ENCODE peak calls at places on chromosomes 13 and 19, in six cellular contexts. T is body of pancreas, H is retinal pigment epithelial cell, M is A549, X is adipocyte, E is Karpas-422. A is an unnamed sample.
A peak's percentile ranks its signal among the peaks of the same experiment; 100 is the strongest.

GRCh38 chr19:7869910-7870511 is 4.2 kb downstream of the PRR36 start:
- DNase-seq in X (no peak), T (peak; percentile 63), E (peak; percentile 86), M (no peak), H (no peak), A (peak; percentile 54)

GRCh38 chr13:40536443-40537113 is 129.9 kb downstream of the FOXO1 start:
- DNase-seq in M (no peak), H (no peak), T (peak; percentile 88), X (no peak), E (peak; percentile 86), A (peak; percentile 74)

GRCh38 chr19:52542984-52543664 is 15.7 kb downstream of the ZNF808 start:
- DNase-seq in M (no peak), T (no peak), H (no peak), E (no peak), X (no peak), A (no peak)

GRCh38 chr19:47210689-47211316 is 20.2 kb downstream of the BBC3 start:
- DNase-seq in T (peak; percentile 85), H (no peak), X (peak; percentile 95), E (peak; percentile 92), M (peak; percentile 77), A (peak; percentile 81)

GRCh38 chr13:113933901-113934300 is 40.0 kb downstream of the C13orf46 start:
- DNase-seq in X (no peak), H (no peak), M (no peak), E (no peak), T (no peak), A (peak; percentile 1)

GRCh38 chr13:39091586-39091985 is 53.3 kb downstream of the NHLRC3 start:
- DNase-seq in E (peak; percentile 29), T (no peak), M (no peak), X (no peak), H (no peak), A (no peak)

GRCh38 chr19:53977429-53977990 is 13.9 kb upstream of the CACNG6 start:
- DNase-seq in E (peak; percentile 90), X (peak; percentile 95), T (peak; percentile 76), M (peak; percentile 90), H (no peak), A (peak; percentile 56)

GRCh38 chr13:90500569-90500968 is 846.9 kb upstream of the MIR17HG start:
- DNase-seq in H (no peak), E (no peak), X (no peak), M (no peak), T (no peak), A (no peak)

GRCh38 chr19:5850743-5851293 is 431 bp downstream of the FUT3 start:
- DNase-seq in M (no peak), T (peak; percentile 61), E (no peak), X (peak; percentile 69), H (peak; percentile 23), A (peak; percentile 86)

GRCh38 chr13:57633141-57633949 is 1.8 kb downstream of the PCDH17 start:
- DNase-seq in E (no peak), H (no peak), T (peak; percentile 66), M (no peak), X (no peak), A (peak; percentile 20)

GRCh38 chr13:19860884-19861655 is 2.4 kb downstream of the ZMYM5 start:
- DNase-seq in H (peak; percentile 90), M (no peak), T (no peak), X (peak; percentile 82), E (no peak), A (no peak)

GRCh38 chr13:104809483-104809882 is 1726.0 kb downstream of the EFNB2 start:
- DNase-seq in X (peak; percentile 84), T (no peak), M (no peak), E (no peak), H (no peak), A (no peak)

GRCh38 chr19:33376423-33376822 is 2.9 kb downstream of the CEBPG start:
- DNase-seq in E (no peak), X (peak; percentile 83), H (no peak), M (peak; percentile 81), T (peak; percentile 65), A (peak; percentile 63)

GRCh38 chr19:49212302-49212701 is 54.7 kb downstream of the TRPM4 start:
- DNase-seq in T (no peak), M (no peak), E (peak; percentile 73), H (no peak), X (peak; percentile 17), A (no peak)

GRCh38 chr19:43625918-43626579 is 6.6 kb upstream of the ZNF428 start:
- DNase-seq in H (no peak), M (peak; percentile 42), X (no peak), T (no peak), E (peak; percentile 51), A (no peak)

GRCh38 chr13:97474581-97474980 is 40.6 kb downstream of the RAP2A start:
- DNase-seq in H (no peak), M (no peak), X (no peak), T (no peak), E (no peak), A (no peak)

GRCh38 chr13:41457589-41458186 is 338 bp downstream of the RGCC start:
- DNase-seq in X (peak; percentile 25), E (peak; percentile 53), T (no peak), M (no peak), H (no peak), A (no peak)

GRCh38 chr13:114019367-114019766 is 45.5 kb upstream of the C13orf46 start:
- DNase-seq in H (no peak), E (peak; percentile 58), T (no peak), X (peak; percentile 19), M (peak; percentile 25), A (no peak)

GRCh38 chr13:23934481-23934880 is 37.2 kb upstream of the C1QTNF9B start:
- DNase-seq in H (no peak), M (no peak), T (no peak), X (peak; percentile 63), E (no peak), A (no peak)

GRCh38 chr19:11528551-11529341 is at the start of gene ECSIT:
- DNase-seq in X (peak; percentile 99), E (peak; percentile 98), M (peak; percentile 91), H (peak; percentile 96), T (peak; percentile 99), A (peak; percentile 99)

GRCh38 chr19:17616961-17617806 is 61.7 kb downstream of the COLGALT1 start:
- DNase-seq in X (no peak), M (peak; percentile 36), H (no peak), E (peak; percentile 64), T (no peak), A (no peak)

GRCh38 chr19:50639121-50640112 is at the start of gene SYT3:
- DNase-seq in T (peak; percentile 34), E (no peak), M (peak; percentile 95), X (peak; percentile 78), H (no peak), A (peak; percentile 47)

GRCh38 chr19:49983645-49984229 is 22.8 kb upstream of the SIGLEC11 start:
- DNase-seq in E (peak; percentile 95), X (peak; percentile 66), T (peak; percentile 84), M (peak; percentile 70), H (no peak), A (peak; percentile 66)

GRCh38 chr13:43132228-43132627 is 108.8 kb downstream of the DNAJC15 start:
- DNase-seq in X (peak; percentile 14), E (peak; percentile 86), T (no peak), H (no peak), M (peak; percentile 19), A (peak; percentile 25)

GRCh38 chr19:1975081-1975480 is 34.1 kb downstream of the CSNK1G2 start:
- DNase-seq in M (no peak), H (no peak), E (no peak), X (no peak), T (no peak), A (no peak)

GRCh38 chr19:1265611-1266115 is 3.5 kb upstream of the CIRBP start:
- DNase-seq in E (no peak), T (no peak), H (no peak), M (peak; percentile 31), X (peak; percentile 88), A (peak; percentile 55)

GRCh38 chr19:13953021-13953531 is 767 bp downstream of the DCAF15 start:
- DNase-seq in M (peak; percentile 35), T (no peak), X (peak; percentile 70), H (no peak), E (peak; percentile 53), A (no peak)

DNA sequence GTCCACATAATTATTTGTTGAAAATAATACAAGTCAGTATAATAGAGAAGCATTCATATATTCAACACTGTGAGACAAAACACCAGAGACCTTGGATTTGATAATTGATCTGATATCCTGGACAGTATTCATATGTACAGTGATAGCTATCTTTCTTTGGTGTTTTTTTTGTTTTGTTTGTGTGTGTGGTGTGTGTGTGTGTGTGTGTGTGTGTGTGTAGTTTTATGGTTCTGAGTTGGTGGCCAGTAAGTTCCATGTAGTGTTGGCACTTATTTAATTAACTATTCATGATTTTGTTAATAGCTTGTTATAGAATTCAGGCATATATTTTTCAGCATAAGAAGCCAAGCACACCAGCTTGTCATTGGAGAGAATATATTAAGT is 1.6 kb upstream of the ANGPTL6 start:
- DNase-seq in X (no peak), M (no peak), E (no peak), T (no peak), H (no peak), A (no peak)
- H3K4me3 ChIP-seq in X (no peak overlapping the region), M (no peak overlapping the region), E (no peak overlapping the region), T (no peak overlapping the region), H (no peak overlapping the region), A (no peak overlapping the region)

GRCh38 chr13:107067381-107067780 is 499.4 kb upstream of the ARGLU1 start:
- DNase-seq in M (no peak), E (no peak), T (no peak), X (no peak), H (no peak), A (no peak)
- H3K4me3 ChIP-seq in M (no peak overlapping the region), E (no peak overlapping the region), T (no peak overlapping the region), X (no peak overlapping the region), H (no peak overlapping the region), A (no peak overlapping the region)

DNA sequence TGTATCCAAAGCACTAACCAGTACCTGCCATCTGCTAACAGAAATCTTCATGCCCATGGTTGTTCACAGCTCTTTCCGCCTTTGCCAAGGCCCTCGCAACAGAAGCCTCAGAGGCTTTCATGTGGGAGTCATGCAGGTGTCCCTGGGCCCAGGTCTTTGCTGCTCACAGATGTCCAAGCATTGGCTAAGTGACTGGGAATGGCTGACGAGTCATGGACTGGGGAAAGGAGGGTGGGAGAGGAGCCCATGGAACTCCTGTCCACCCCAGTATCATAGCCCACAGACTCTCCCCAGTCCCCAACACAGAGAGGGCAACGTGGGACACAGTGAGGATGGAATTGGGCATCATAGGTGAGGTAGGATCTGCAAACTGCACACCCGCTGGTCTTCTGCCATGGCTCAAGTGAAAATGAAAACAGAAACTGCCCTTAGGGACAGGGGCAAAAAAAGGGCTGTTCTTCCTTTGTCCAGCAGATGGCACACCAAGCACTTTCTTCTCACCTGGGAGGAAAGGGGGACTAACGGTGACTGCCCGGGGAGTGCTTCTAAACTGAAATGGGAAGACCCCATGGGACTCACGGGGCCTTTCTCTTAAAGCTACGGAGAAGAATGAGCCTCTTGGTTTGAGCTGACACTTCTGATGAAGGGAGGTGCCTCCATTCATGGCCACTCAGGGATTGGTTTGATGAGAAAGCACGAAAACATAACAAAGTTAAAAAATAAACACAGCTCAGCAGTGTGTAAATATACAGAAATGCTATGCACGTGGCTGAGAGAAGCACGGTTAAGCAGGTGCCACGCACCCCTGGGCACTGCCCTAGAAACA is 11.1 kb upstream of the DHRS12 start:
- DNase-seq in H (no peak), M (peak; percentile 60), E (peak; percentile 94), X (peak; percentile 82), T (peak; percentile 81), A (peak; percentile 65)
- H3K4me3 ChIP-seq in H (peak overlapping the region; percentile 0), M (peak overlapping the region; percentile 8), E (peak overlapping the region; percentile 56), X (no peak overlapping the region), T (no peak overlapping the region), A (peak overlapping the region; percentile 5)

DNA sequence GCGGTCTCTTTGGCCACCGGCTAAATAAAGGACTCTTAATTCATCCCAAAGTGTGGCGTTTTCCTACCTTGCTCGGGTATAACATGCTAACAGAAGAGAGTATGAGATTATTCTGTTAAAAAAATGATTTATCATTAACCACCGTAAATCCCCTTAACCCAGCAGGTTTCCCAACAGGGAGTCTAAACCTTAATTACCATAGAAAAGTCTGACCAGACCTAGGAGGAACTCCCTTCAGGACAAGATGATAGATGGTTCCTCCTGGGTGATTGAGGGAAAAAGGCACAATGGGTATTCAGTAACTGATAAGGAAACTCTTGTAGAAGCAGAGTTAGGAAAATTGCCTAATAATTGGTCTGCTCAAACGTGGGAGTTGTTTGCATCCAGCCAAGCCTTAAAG is 193.7 kb downstream of the ZNF737 start:
- DNase-seq in H (no peak), M (no peak), E (no peak), X (no peak), T (no peak), A (no peak)
- H3K4me3 ChIP-seq in H (no peak overlapping the region), M (no peak overlapping the region), E (no peak overlapping the region), X (no peak overlapping the region), T (no peak overlapping the region), A (no peak overlapping the region)

A was measured in thyroid gland.